ENCODE peak calls at places on chromosomes 1 and 21, in six cellular contexts. B, C, A, F, U and K are unnamed samples.

GRCh38 chr1:112870887-112871646 is 84.9 kb downstream of the SLC16A1 start:
- DNase-seq in B (no peak), C (no peak), A (no peak), U (no peak), F (no peak), K (no peak)

GRCh38 chr1:160222521-160222920 is 17.3 kb downstream of the PEA15 start:
- DNase-seq in B (no peak), A (no peak), F (no peak), U (no peak), C (no peak), K (no peak)

GRCh38 chr21:42414928-42415769 is 11.4 kb downstream of the UBASH3A start:
- DNase-seq in B (no peak), A (peak), F (peak), C (peak), U (peak), K (no peak)

GRCh38 chr1:87024936-87025537 is 110.6 kb downstream of the HS2ST1 start:
- DNase-seq in C (no peak), B (peak), U (peak), A (no peak), F (no peak), K (no peak)

GRCh38 chr1:9120312-9120958 is 8.5 kb downstream of the GPR157 start:
- DNase-seq in F (no peak), U (no peak), A (no peak), C (no peak), B (no peak), K (no peak)

GRCh38 chr1:220300442-220301121 is 28.3 kb upstream of the RAB3GAP2 start:
- DNase-seq in U (peak), C (no peak), F (no peak), B (no peak), A (no peak), K (no peak)

GRCh38 chr1:37759451-37759850 is 5.5 kb downstream of the EPHA10 start:
- DNase-seq in U (no peak), B (no peak), F (no peak), C (no peak), A (no peak), K (no peak)

GRCh38 chr1:219442575-219442974 is 170.3 kb downstream of the ZC3H11B start:
- DNase-seq in U (no peak), F (no peak), B (no peak), A (no peak), C (no peak), K (no peak)

GRCh38 chr1:23838401-23838866 is 13.2 kb upstream of the HMGCL start:
- DNase-seq in A (peak), F (peak), B (peak), C (peak), U (peak), K (no peak)

GRCh38 chr1:157377216-157377821 is 175.0 kb downstream of the FCRL5 start:
- DNase-seq in U (peak), C (no peak), F (peak), A (peak), B (no peak), K (peak)

GRCh38 chr1:115908565-115909334 is 67.6 kb upstream of the SLC22A15 start:
- DNase-seq in B (no peak), A (no peak), F (no peak), U (no peak), C (no peak), K (no peak)

GRCh38 chr1:12597792-12598191 is 20.2 kb downstream of the DHRS3 start:
- DNase-seq in A (no peak), C (no peak), U (no peak), B (no peak), F (no peak), K (no peak)

GRCh38 chr1:215501496-215501895 is 65.6 kb upstream of the KCTD3 start:
- DNase-seq in U (no peak), A (no peak), F (no peak), C (no peak), B (no peak), K (no peak)

GRCh38 chr1:229642376-229642775 is 16.3 kb downstream of the URB2 start:
- DNase-seq in A (no peak), U (no peak), F (no peak), B (no peak), C (no peak), K (no peak)

GRCh38 chr1:15684468-15685283 is 556 bp downstream of the PLEKHM2 start:
- DNase-seq in F (peak), B (no peak), U (peak), C (peak), A (no peak), K (no peak)

GRCh38 chr1:170663011-170663410 is 920 bp upstream of the PRRX1 start:
- DNase-seq in F (no peak), C (no peak), U (peak), A (no peak), B (no peak), K (no peak)

GRCh38 chr1:32539584-32540571 is 651 bp downstream of the ZBTB8A start:
- DNase-seq in U (peak), C (no peak), A (peak), B (peak), F (no peak), K (no peak)